ENCODE peak calls at places on chromosomes 5 and 9, in eight cellular contexts. S is psoas muscle; A is fibroblast of pulmonary artery; Y is uterus; C is GOT3; J is COLO829; O is stimulated activated CD8-positive, alpha-beta memory T cell treated with anti-CD3 and anti-CD28 coated beads, Interleukin-2, amount 100 ng/mL, for 1 hour; F is naive B cell. L is an unnamed sample.

GRCh38 chr5:95530441-95530840 is 24.3 kb downstream of the SKIC3 start:
- DNase-seq in F (no peak), A (peak), Y (no peak), C (no peak), O (no peak), S (no peak), J (peak), L (no peak)

GRCh38 chr9:727767-728166 is 113.7 kb upstream of the DMRT1 start:
- DNase-seq in A (no peak), S (no peak), C (no peak), J (no peak), Y (no peak), F (no peak), O (no peak), L (no peak)

GRCh38 chr9:127635198-127635735 is 23.2 kb downstream of the STXBP1 start:
- DNase-seq in F (no peak), C (no peak), Y (no peak), J (no peak), A (no peak), O (no peak), S (no peak), L (no peak)

GRCh38 chr5:5353681-5354080 is 68.8 kb upstream of the ICE1 start:
- DNase-seq in O (no peak), A (no peak), C (no peak), Y (no peak), S (no peak), J (no peak), F (no peak), L (no peak)

GRCh38 chr9:123825337-123825736 is 104.6 kb downstream of the DENND1A start:
- DNase-seq in J (no peak), S (no peak), Y (no peak), C (no peak), O (no peak), F (no peak), A (peak), L (no peak)

GRCh38 chr5:66717455-66718373 is 121.5 kb downstream of the MAST4 start:
- DNase-seq in C (no peak), J (no peak), S (no peak), Y (no peak), A (no peak), F (no peak), O (no peak), L (no peak)

GRCh38 chr9:115730845-115731244 is 422.7 kb upstream of the PAPPA start:
- DNase-seq in A (peak), O (no peak), Y (no peak), C (no peak), S (no peak), F (no peak), J (no peak), L (no peak)

GRCh38 chr9:8627944-8628679 is 828.5 kb upstream of the DMAC1 start:
- DNase-seq in O (no peak), J (no peak), Y (no peak), F (no peak), A (no peak), C (no peak), S (no peak), L (no peak)

GRCh38 chr9:104912606-104913005 is 15.3 kb downstream of the ABCA1 start:
- DNase-seq in Y (no peak), S (no peak), C (no peak), A (no peak), J (no peak), O (no peak), F (no peak), L (no peak)

GRCh38 chr9:6910032-6910431 is 152.3 kb downstream of the KDM4C start:
- DNase-seq in Y (no peak), J (no peak), C (no peak), F (no peak), S (no peak), A (peak), O (no peak), L (no peak)

GRCh38 chr5:39461007-39461682 is 36.4 kb upstream of the DAB2 start:
- DNase-seq in S (no peak), Y (no peak), A (no peak), J (no peak), C (no peak), F (peak), O (no peak), L (peak)

GRCh38 chr5:79081779-79082178 is 12.2 kb downstream of the BHMT2 start:
- DNase-seq in A (no peak), Y (no peak), C (no peak), O (no peak), S (no peak), J (no peak), F (no peak), L (no peak)

GRCh38 chr9:127910613-127911205 is 6.1 kb downstream of the ST6GALNAC4 start:
- DNase-seq in O (no peak), S (no peak), F (no peak), Y (no peak), J (no peak), C (no peak), A (peak), L (no peak)

GRCh38 chr5:83516962-83517750 is 45.6 kb downstream of the VCAN start:
- DNase-seq in C (no peak), F (no peak), J (no peak), O (no peak), A (peak), Y (no peak), S (no peak), L (no peak)

GRCh38 chr9:125782718-125783117 is 35.5 kb downstream of the PBX3 start:
- DNase-seq in O (no peak), J (no peak), F (no peak), C (no peak), S (no peak), A (no peak), Y (no peak), L (no peak)

GRCh38 chr9:17425379-17425778 is 153.5 kb upstream of the SH3GL2 start:
- DNase-seq in J (no peak), F (no peak), O (no peak), Y (no peak), A (no peak), C (no peak), S (no peak), L (no peak)

GRCh38 chr5:171371326-171371725 is 16.3 kb upstream of the NPM1 start:
- DNase-seq in S (no peak), F (no peak), Y (no peak), C (no peak), A (no peak), J (no peak), O (no peak), L (no peak)

GRCh38 chr5:141747152-141747640 is 65.2 kb upstream of the ARAP3 start:
- DNase-seq in O (no peak), A (peak), S (peak), C (no peak), Y (peak), F (peak), J (no peak), L (no peak)